ENCODE peak calls at places on chromosomes 2 and 18, in four cellular contexts. H, E, N and C are unnamed samples.

GRCh38 chr2:98730851-98731708 is at the start of gene MGAT4A:
- DNase-seq in N (peak; percentile 5), E (peak; percentile 81), H (peak; percentile 79), C (peak; percentile 84)

GRCh38 chr2:165462433-165462832 is 7.1 kb upstream of the CSRNP3 start:
- DNase-seq in H (no peak), N (no peak), E (no peak), C (no peak)

GRCh38 chr2:6820903-6821584 is 44.7 kb downstream of the CMPK2 start:
- DNase-seq in E (no peak), N (no peak), H (no peak), C (no peak)

GRCh38 chr2:58240595-58240937 is 559 bp downstream of the FANCL start:
- DNase-seq in E (no peak), N (no peak), H (no peak), C (no peak)

GRCh38 chr2:105373344-105373781 is 25.5 kb downstream of the FHL2 start:
- DNase-seq in H (no peak), E (no peak), N (no peak), C (no peak)

GRCh38 chr2:240966906-240967680 is 31.3 kb upstream of the SNED1 start:
- DNase-seq in N (no peak), E (no peak), H (peak; percentile 2), C (no peak)

GRCh38 chr18:64244571-64244970 is 95.7 kb upstream of the LINC00305 start:
- DNase-seq in H (no peak), E (no peak), N (no peak), C (no peak)

GRCh38 chr2:171531291-171531690 is 9.0 kb downstream of the CYBRD1 start:
- DNase-seq in N (peak; percentile 79), H (no peak), E (no peak), C (no peak)

GRCh38 chr2:70616168-70616694 is 62.6 kb upstream of the TGFA start:
- DNase-seq in N (no peak), H (no peak), E (no peak), C (no peak)

GRCh38 chr2:222907790-222908431 is 47.1 kb downstream of the ACSL3 start:
- DNase-seq in E (no peak), H (no peak), N (peak; percentile 11), C (no peak)

GRCh38 chr2:42086500-42086953 is 38.7 kb downstream of the PKDCC start:
- DNase-seq in E (no peak), H (peak; percentile 52), N (peak; percentile 65), C (peak; percentile 58)

GRCh38 chr2:157853820-157854219 is 22.3 kb downstream of the ACVR1 start:
- DNase-seq in H (no peak), E (no peak), N (no peak), C (no peak)

GRCh38 chr2:46335404-46335965 is 38.3 kb downstream of the EPAS1 start:
- DNase-seq in N (peak; percentile 79), E (no peak), H (peak; percentile 33), C (no peak)

GRCh38 chr2:11532434-11533055 is 1.3 kb upstream of the GREB1 start:
- DNase-seq in N (peak; percentile 63), E (no peak), H (no peak), C (no peak)

GRCh38 chr18:63757541-63757940 is 17.7 kb upstream of the SERPINB7 start:
- DNase-seq in E (no peak), H (no peak), N (no peak), C (no peak)

GRCh38 chr2:133846476-133846875 is 278.2 kb upstream of the NCKAP5 start:
- DNase-seq in H (no peak), E (no peak), N (no peak), C (no peak)

GRCh38 chr2:213247566-213247965 is 36.7 kb upstream of the SPAG16 start:
- DNase-seq in H (no peak), E (no peak), N (no peak), C (no peak)

GRCh38 chr2:128981353-128981752 is 662.7 kb upstream of the HS6ST1 start:
- DNase-seq in E (no peak), H (no peak), N (no peak), C (no peak)

GRCh38 chr18:58661423-58661822 is 9.8 kb upstream of the MALT1 start:
- DNase-seq in N (peak; percentile 37), E (no peak), H (no peak), C (no peak)

GRCh38 chr2:83471708-83472107 is 987.4 kb downstream of the SUCLG1 start:
- DNase-seq in N (no peak), E (no peak), H (no peak), C (no peak)

GRCh38 chr18:77103991-77104521 is 28.5 kb downstream of the MBP start:
- DNase-seq in E (no peak), H (no peak), N (no peak), C (no peak)

GRCh38 chr2:20660506-20660905 is 6.4 kb upstream of the GDF7 start:
- DNase-seq in H (no peak), E (no peak), N (no peak), C (no peak)

GRCh38 chr18:71529708-71530303 is 1014.3 kb downstream of the CBLN2 start:
- DNase-seq in N (no peak), E (no peak), H (no peak), C (no peak)

GRCh38 chr2:143397886-143398614 is 268.8 kb downstream of the ARHGAP15 start:
- DNase-seq in N (peak; percentile 58), E (no peak), H (no peak), C (no peak)

GRCh38 chr2:95266781-95267430 is 7.3 kb upstream of the PROM2 start:
- DNase-seq in N (no peak), H (no peak), E (peak; percentile 4), C (no peak)

GRCh38 chr18:22451796-22452195 is 34.1 kb upstream of the CTAGE1 start:
- DNase-seq in N (no peak), E (no peak), H (peak; percentile 15), C (no peak)

GRCh38 chr2:112622528-112622849 is 23.2 kb upstream of the SLC20A1 start:
- DNase-seq in H (no peak), N (peak; percentile 96), E (no peak), C (no peak)